ENCODE peak calls at places on chromosomes 4 and X, in seven cellular contexts. L is GM04504; A is fibroblast of lung; E is NCI-H69; U is hippocampal formation; C is NAMALWA; R is activated CD8-positive, alpha-beta memory T cell treated with anti-CD3 and anti-CD28 coated beads for 4 hours. Y is an unnamed sample.
A peak's percentile ranks its signal among the peaks of the same experiment; 100 is the strongest.

GRCh38 chrX:53438174-53438831 is 4.1 kb upstream of the HSD17B10 start:
- DNase-seq in U (no peak), C (no peak), A (no peak), R (no peak), L (no peak), E (peak; percentile 27), Y (no peak)

GRCh38 chr4:13988347-13989265 is 361.1 kb upstream of the BOD1L1 start:
- DNase-seq in C (no peak), R (no peak), A (peak; percentile 98), L (peak; percentile 86), U (peak; percentile 14), E (no peak), Y (peak; percentile 92)

GRCh38 chr4:101644516-101644915 is 146.0 kb upstream of the BANK1 start:
- DNase-seq in L (no peak), A (no peak), C (no peak), U (no peak), R (no peak), E (no peak), Y (no peak)

GRCh38 chr4:56372774-56373173 is 14.5 kb downstream of the AASDH start:
- DNase-seq in C (no peak), U (no peak), E (no peak), L (no peak), R (no peak), A (peak; percentile 75), Y (no peak)

GRCh38 chr4:161393614-161394013 is 770.2 kb downstream of the FSTL5 start:
- DNase-seq in L (no peak), R (no peak), C (no peak), U (no peak), A (no peak), E (no peak), Y (no peak)

GRCh38 chr4:67344594-67345380 is 200.5 kb downstream of the CENPC start:
- DNase-seq in E (no peak), L (no peak), A (no peak), U (no peak), C (no peak), R (no peak), Y (no peak)

GRCh38 chr4:103272174-103272573 is 74.0 kb upstream of the CENPE start:
- DNase-seq in R (no peak), C (no peak), U (no peak), E (peak; percentile 15), A (no peak), L (no peak), Y (no peak)

GRCh38 chr4:54318904-54319303 is 89.8 kb downstream of the PDGFRA start:
- DNase-seq in C (peak; percentile 56), R (no peak), L (peak; percentile 7), E (peak; percentile 37), U (no peak), A (peak; percentile 44), Y (peak; percentile 63)

GRCh38 chr4:148059617-148060180 is 327.8 kb downstream of the ARHGAP10 start:
- DNase-seq in R (no peak), L (no peak), A (no peak), E (no peak), C (no peak), U (no peak), Y (no peak)

GRCh38 chr4:122003335-122003734 is 51.5 kb upstream of the TRPC3 start:
- DNase-seq in R (no peak), U (no peak), A (no peak), C (peak; percentile 74), L (no peak), E (peak; percentile 48), Y (peak; percentile 21)

GRCh38 chr4:52932586-52933482 is 70.7 kb downstream of the RASL11B start:
- DNase-seq in L (no peak), R (no peak), A (peak; percentile 60), C (no peak), E (peak; percentile 17), U (no peak), Y (peak; percentile 41)

GRCh38 chr4:181860157-181860556 is 383.0 kb upstream of the TENM3 start:
- DNase-seq in R (no peak), U (no peak), L (peak; percentile 71), C (no peak), A (peak; percentile 90), E (peak; percentile 82), Y (peak; percentile 89)

Y was measured in AG10803.